ENCODE peak calls at places on chromosomes 7 and 10, in five cellular contexts. A is tibial nerve, K is PC-9, G is MM.1S, W is colonic mucosa. H is an unnamed sample.

GRCh38 chr10:48821111-48821510 is 118.5 kb downstream of the LRRC18 start:
- DNase-seq in G (no peak), W (no peak), A (no peak), K (no peak), H (no peak)

GRCh38 chr7:18166002-18166401 is 138.4 kb upstream of the PRPS1L1 start:
- DNase-seq in K (no peak), W (no peak), A (no peak), G (no peak), H (no peak)

GRCh38 chr7:130932667-130933432 is 198.8 kb upstream of the KLF14 start:
- DNase-seq in W (no peak), K (no peak), G (no peak), A (no peak), H (no peak)

GRCh38 chr10:72186213-72186612 is 29.6 kb upstream of the ANAPC16 start:
- DNase-seq in A (no peak), K (no peak), G (no peak), W (no peak), H (no peak)

GRCh38 chr7:106038289-106038688 is 73.8 kb downstream of the SYPL1 start:
- DNase-seq in G (peak; percentile 1), A (no peak), W (no peak), K (no peak), H (no peak)

GRCh38 chr7:103936558-103936957 is 52.9 kb downstream of the RELN start:
- DNase-seq in G (no peak), W (no peak), K (no peak), A (no peak), H (no peak)

GRCh38 chr7:71846160-71846559 is 566.0 kb downstream of the CALN1 start:
- DNase-seq in W (no peak), K (peak; percentile 3), G (no peak), A (no peak), H (no peak)

GRCh38 chr7:134448359-134449229 is 10.3 kb downstream of the AKR1B1 start:
- DNase-seq in A (no peak), K (peak; percentile 84), G (no peak), W (no peak), H (no peak)

GRCh38 chr10:84254552-84255137 is 9.8 kb downstream of the RGR start:
- DNase-seq in W (no peak), G (no peak), A (no peak), K (no peak), H (no peak)

GRCh38 chr10:54002077-54002476 is 799.0 kb downstream of the PCDH15 start:
- DNase-seq in A (no peak), G (no peak), K (no peak), W (no peak), H (no peak)

GRCh38 chr10:77163670-77164348 is 473.8 kb downstream of the KCNMA1 start:
- DNase-seq in W (peak; percentile 61), K (peak; percentile 53), G (no peak), A (peak; percentile 36), H (no peak)

GRCh38 chr10:123800821-123801220 is 90.8 kb downstream of the CPXM2 start:
- DNase-seq in G (no peak), A (no peak), W (peak; percentile 9), K (no peak), H (no peak)

GRCh38 chr10:71212249-71213126 is at the start of gene UNC5B:
- DNase-seq in G (peak; percentile 76), A (peak; percentile 76), W (peak; percentile 91), K (peak; percentile 92), H (no peak)

GRCh38 chr7:114922652-114923402 is 933 bp downstream of the MDFIC start:
- DNase-seq in W (peak; percentile 53), A (peak; percentile 35), G (peak; percentile 80), K (peak; percentile 49), H (no peak)

GRCh38 chr10:133277993-133278576 is 1.4 kb upstream of the ADAM8 start:
- DNase-seq in G (peak; percentile 21), K (peak; percentile 28), W (no peak), A (no peak), H (no peak)

GRCh38 chr7:2478387-2478760 is 2.2 kb upstream of the GRIFIN start:
- DNase-seq in A (peak; percentile 66), G (no peak), W (peak; percentile 81), K (peak; percentile 61), H (no peak)

GRCh38 chr7:13542451-13542850 is 447.0 kb downstream of the ETV1 start:
- DNase-seq in W (no peak), A (no peak), K (no peak), G (no peak), H (no peak)

GRCh38 chr10:33871557-33871956 is 537.1 kb upstream of the NRP1 start:
- DNase-seq in G (peak; percentile 11), A (no peak), K (no peak), W (no peak), H (no peak)

GRCh38 chr7:42315631-42316030 is 78.6 kb upstream of the GLI3 start:
- DNase-seq in A (no peak), W (no peak), G (no peak), K (no peak), H (no peak)

GRCh38 chr10:20871970-20872369 is 25.1 kb downstream of the NEBL start:
- DNase-seq in G (no peak), A (no peak), W (no peak), K (no peak), H (no peak)

GRCh38 chr7:28618383-28618782 is 206.1 kb downstream of the CREB5 start:
- DNase-seq in W (no peak), G (no peak), A (no peak), K (peak; percentile 22), H (no peak)

GRCh38 chr10:97821308-97822038 is 28.2 kb upstream of the GOLGA7B start:
- DNase-seq in A (no peak), K (no peak), W (no peak), G (no peak), H (no peak)

GRCh38 chr10:35300063-35300699 is 36.1 kb upstream of the CCNY start:
- DNase-seq in K (peak; percentile 38), A (peak; percentile 37), W (peak; percentile 29), G (no peak), H (no peak)

GRCh38 chr7:67854784-67855183 is 858.2 kb downstream of the TYW1 start:
- DNase-seq in K (no peak), W (no peak), G (no peak), A (no peak), H (no peak)

GRCh38 chr10:67839957-67840356 is 2.0 kb upstream of the DNAJC12 start:
- DNase-seq in A (no peak), W (no peak), G (no peak), K (no peak), H (no peak)

GRCh38 chr10:95026461-95026860 is 42.8 kb downstream of the CYP2C8 start:
- DNase-seq in W (no peak), G (no peak), A (no peak), K (no peak), H (no peak)

GRCh38 chr10:106897631-106898161 is 266.8 kb downstream of the SORCS1 start:
- DNase-seq in G (no peak), A (no peak), K (no peak), W (peak; percentile 19), H (no peak)

GRCh38 chr10:43892062-43892765 is 243.5 kb upstream of the ZNF32 start:
- DNase-seq in G (no peak), K (no peak), W (no peak), A (no peak), H (no peak)

GRCh38 chr7:116258734-116259133 is 48.4 kb downstream of the TES start:
- DNase-seq in G (peak; percentile 79), A (no peak), K (peak; percentile 52), W (peak; percentile 37), H (no peak)

GRCh38 chr7:90825779-90826178 is 229.7 kb downstream of the CDK14 start:
- DNase-seq in A (no peak), W (no peak), G (no peak), K (no peak), H (no peak)

GRCh38 chr7:70620333-70621055 is 511.4 kb upstream of the GALNT17 start:
- DNase-seq in K (no peak), W (no peak), A (no peak), G (no peak), H (no peak)

GRCh38 chr7:70619130-70619529 is 512.8 kb upstream of the GALNT17 start:
- DNase-seq in G (no peak), K (no peak), A (no peak), W (peak; percentile 38), H (no peak)

GRCh38 chr7:70621954-70622596 is 509.9 kb upstream of the GALNT17 start:
- DNase-seq in K (no peak), W (no peak), G (no peak), A (no peak), H (no peak)

GRCh38 chr7:70618020-70618551 is 513.9 kb upstream of the GALNT17 start:
- DNase-seq in W (no peak), G (no peak), K (no peak), A (no peak), H (no peak)

GRCh38 chr7:70619659-70620058 is 512.3 kb upstream of the GALNT17 start:
- DNase-seq in K (no peak), G (no peak), W (no peak), A (no peak), H (no peak)
- H3K4me3 ChIP-seq in K (no peak overlapping the region), G (no peak overlapping the region), W (no peak overlapping the region), A (no peak overlapping the region), H (no peak overlapping the region)

GRCh38 chr7:81776972-81777371 is 7.1 kb upstream of the HGF start:
- DNase-seq in G (no peak), A (no peak), W (no peak), K (no peak), H (no peak)
- TF ChIP-seq CTCF in G (no peak), A (no peak), W (no peak), K (no peak), H (no peak)

GRCh38 chr7:149280661-149281507 is 18.9 kb downstream of the ZNF783 start:
- DNase-seq in A (no peak), G (no peak), K (no peak), W (no peak), H (no peak)

GRCh38 chr7:149277871-149278270 is 15.9 kb downstream of the ZNF783 start:
- DNase-seq in G (no peak), K (no peak), A (no peak), W (no peak), H (no peak)

GRCh38 chr7:149280151-149280550 is 18.2 kb downstream of the ZNF783 start:
- DNase-seq in G (no peak), A (no peak), W (no peak), K (no peak), H (no peak)

GRCh38 chr7:149279111-149279743 is 17.2 kb downstream of the ZNF783 start:
- DNase-seq in W (no peak), K (no peak), G (no peak), A (no peak), H (no peak)

GRCh38 chr7:149278396-149278795 is 16.4 kb downstream of the ZNF783 start:
- DNase-seq in W (no peak), K (no peak), G (no peak), A (no peak), H (no peak)
- H3K27me3 ChIP-seq in W (no peaks in the 10 kb centered on the region), K (no peaks in the 10 kb centered on the region), G (no peaks in the 10 kb centered on the region), A (no peaks in the 10 kb centered on the region), H (no peaks in the 10 kb centered on the region)

DNA sequence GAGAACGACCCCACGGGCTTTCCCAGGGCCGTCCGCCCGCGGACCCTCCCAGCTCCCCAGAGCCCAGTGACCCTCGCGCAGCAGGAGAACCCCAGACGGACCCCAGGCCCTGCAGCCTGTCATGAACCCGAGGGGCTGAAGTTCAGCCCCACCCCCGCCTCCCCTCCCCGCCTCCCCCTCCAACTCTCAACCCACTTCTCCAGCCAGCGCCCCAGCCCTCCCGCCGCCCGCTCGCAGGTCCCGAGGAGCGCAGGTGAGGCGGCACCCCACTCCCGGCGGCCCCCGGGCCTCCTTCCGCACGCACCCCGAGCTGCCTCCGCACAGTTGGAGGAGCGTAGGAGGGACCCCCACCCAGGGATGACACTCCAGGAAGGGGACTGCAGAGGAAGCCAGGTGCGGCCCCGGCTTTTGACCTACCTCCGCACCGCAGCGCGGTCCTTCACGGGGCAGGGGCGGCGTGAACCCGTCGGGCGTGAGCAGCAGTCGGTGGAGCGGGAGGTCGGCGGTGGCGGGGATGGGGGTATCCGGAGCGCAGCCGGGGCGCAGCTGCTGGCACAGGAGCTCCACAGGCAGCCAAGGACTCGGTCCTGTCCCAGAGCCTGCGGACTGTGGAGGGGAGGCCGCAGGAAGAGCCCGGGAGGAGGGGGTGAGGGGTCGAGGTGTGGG is at the start of gene TMEM176A:
- DNase-seq in A (no peak), K (no peak), W (peak; percentile 61), G (no peak), H (no peak)
- H3K4me3 ChIP-seq in A (peak within 1 kb of the TSS; percentile 37), K (no peak within 1 kb of the TSS), W (peak within 1 kb of the TSS; percentile 53), G (no peak within 1 kb of the TSS), H (peak within 1 kb of the TSS; percentile 71)

H was measured in esophagus squamous epithelium.